ENCODE peak calls at places on chromosomes 2 and 18, in five cellular contexts. T is thoracic aorta; I is heart left ventricle; N is right cardiac atrium; M is CD8-positive, alpha-beta T cell. C is an unnamed sample.
A peak's percentile ranks its signal among the peaks of the same experiment; 100 is the strongest.

GRCh38 chr2:133504566-133505505 is 63.4 kb downstream of the NCKAP5 start:
- DNase-seq in N (peak; percentile 47), M (no peak), T (no peak), I (peak; percentile 66), C (peak; percentile 25)

GRCh38 chr2:110099471-110100225 is 16.0 kb downstream of the MALL start:
- DNase-seq in N (no peak), I (no peak), T (no peak), M (no peak), C (no peak)

GRCh38 chr2:167212054-167212648 is 323.9 kb downstream of the XIRP2 start:
- DNase-seq in T (no peak), M (no peak), I (no peak), N (no peak), C (no peak)

GRCh38 chr2:75146903-75147332 is 52.4 kb downstream of the TACR1 start:
- DNase-seq in I (no peak), M (no peak), N (no peak), T (no peak), C (no peak)

GRCh38 chr2:86025976-86026743 is 79.5 kb downstream of the POLR1A start:
- DNase-seq in I (no peak), M (no peak), T (no peak), N (no peak), C (no peak)

GRCh38 chr2:9165625-9166024 is 41.0 kb upstream of the ASAP2 start:
- DNase-seq in I (no peak), N (peak; percentile 51), M (no peak), T (no peak), C (no peak)

GRCh38 chr2:150605664-150606063 is 118.2 kb upstream of the RND3 start:
- DNase-seq in M (no peak), N (no peak), I (no peak), T (no peak), C (no peak)

GRCh38 chr18:72941001-72941400 is 73.2 kb upstream of the NETO1 start:
- DNase-seq in M (no peak), N (no peak), T (no peak), I (no peak), C (no peak)

GRCh38 chr2:39118786-39119499 is 1.9 kb downstream of the SOS1 start:
- DNase-seq in T (no peak), N (no peak), M (no peak), I (no peak), C (no peak)

GRCh38 chr18:46756559-46757201 is at the start of gene ST8SIA5:
- DNase-seq in I (no peak), N (no peak), M (no peak), T (no peak), C (no peak)

GRCh38 chr2:86284987-86285386 is 52.4 kb downstream of the REEP1 start:
- DNase-seq in N (no peak), M (no peak), T (no peak), I (no peak), C (no peak)

GRCh38 chr2:166464187-166464586 is 29.9 kb downstream of the SCN7A start:
- DNase-seq in N (no peak), I (no peak), T (no peak), M (no peak), C (no peak)

GRCh38 chr2:29688429-29688828 is 233.0 kb downstream of the ALK start:
- DNase-seq in N (no peak), M (no peak), T (no peak), I (no peak), C (no peak)

GRCh38 chr2:232495292-232495691 is 7.7 kb upstream of the ECEL1 start:
- DNase-seq in T (no peak), I (peak; percentile 5), N (no peak), M (no peak), C (no peak)

GRCh38 chr2:557635-558301 is 119.4 kb downstream of the TMEM18 start:
- DNase-seq in I (peak; percentile 66), N (peak; percentile 44), M (no peak), T (no peak), C (no peak)

GRCh38 chr2:101112772-101113157 is 38.4 kb downstream of the TBC1D8 start:
- DNase-seq in N (no peak), T (no peak), M (no peak), I (no peak), C (no peak)

GRCh38 chr2:241636182-241636982 is 576 bp downstream of the THAP4 start:
- DNase-seq in I (peak; percentile 74), M (peak; percentile 9), T (no peak), N (peak; percentile 46), C (peak; percentile 24)

GRCh38 chr18:55316615-55317184 is 271.3 kb downstream of the TCF4 start:
- DNase-seq in M (no peak), N (no peak), I (no peak), T (no peak), C (no peak)

GRCh38 chr2:7377861-7378569 is 460.8 kb downstream of the RNF144A start:
- DNase-seq in N (peak; percentile 33), I (peak; percentile 66), M (no peak), T (no peak), C (no peak)

GRCh38 chr2:29469961-29470360 is 354.7 kb downstream of the CLIP4 start:
- DNase-seq in M (no peak), N (no peak), I (no peak), T (no peak), C (no peak)

GRCh38 chr2:43212931-43213330 is 13.5 kb downstream of the ZFP36L2 start:
- DNase-seq in M (no peak), N (peak; percentile 61), I (no peak), T (no peak), C (peak; percentile 79)

GRCh38 chr2:225122582-225123486 is 80.6 kb upstream of the DOCK10 start:
- DNase-seq in M (peak; percentile 4), I (no peak), T (no peak), N (no peak), C (no peak)

GRCh38 chr2:54879598-54880355 is 156.3 kb downstream of the EML6 start:
- DNase-seq in N (no peak), M (no peak), I (no peak), T (no peak), C (no peak)

DNA sequence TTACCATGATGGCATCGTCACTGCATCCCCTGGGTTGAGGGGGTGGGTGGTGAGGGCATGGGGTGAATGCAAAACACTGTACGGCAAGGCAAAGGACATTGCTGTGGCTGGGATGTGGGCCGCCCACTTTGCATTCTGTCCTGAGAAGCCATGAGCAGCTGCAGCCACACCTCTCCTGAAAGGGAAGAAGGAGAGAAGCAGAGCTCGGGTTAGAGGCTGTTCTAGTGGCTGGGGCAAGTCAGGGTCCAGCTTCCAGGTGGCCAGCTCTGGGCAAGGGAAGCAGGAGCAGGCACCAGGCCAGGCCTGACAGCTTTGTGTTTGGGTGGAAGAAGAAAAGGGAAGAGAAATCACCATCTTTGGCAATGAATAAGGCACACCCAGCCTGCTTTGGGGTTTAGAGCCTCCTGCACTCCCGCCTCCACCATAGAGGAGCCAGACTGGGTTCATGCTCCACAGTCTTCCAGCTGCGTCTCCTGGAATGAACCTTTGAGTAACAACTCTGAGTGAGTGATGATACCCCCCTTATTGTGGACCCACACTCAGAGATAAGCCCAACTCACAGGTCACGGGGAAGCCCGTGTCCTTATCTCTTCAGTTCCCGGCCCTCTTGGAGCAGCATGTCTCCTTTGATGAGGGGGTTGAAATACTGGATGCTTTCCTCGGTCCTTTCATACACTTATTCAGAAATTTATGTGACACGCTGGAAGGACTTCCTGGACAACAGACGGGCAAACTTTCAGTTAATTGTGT is 63.5 kb downstream of the INPP4A start:
- DNase-seq in I (peak; percentile 85), M (no peak), T (no peak), N (peak; percentile 73), C (peak; percentile 80)
- H3K4me1 ChIP-seq in I (peaks cover 62% of the 10 kb centered on the region), M (peaks cover 84% of the 10 kb centered on the region), T (peaks cover 17% of the 10 kb centered on the region), N (peaks cover 36% of the 10 kb centered on the region), C (no peaks in the 10 kb centered on the region)

GRCh38 chr2:41736586-41736985 is 311.2 kb upstream of the PKDCC start:
- DNase-seq in N (no peak), M (no peak), T (no peak), I (no peak), C (no peak)
- H3K4me3 ChIP-seq in N (no peak overlapping the region), M (no peak overlapping the region), T (no peak overlapping the region), I (no peak overlapping the region), C (no peak overlapping the region)

GRCh38 chr18:63286926-63287325 is 32.6 kb downstream of the BCL2 start:
- DNase-seq in T (no peak), I (no peak), M (no peak), N (no peak), C (no peak)

GRCh38 chr18:63284861-63285260 is 34.7 kb downstream of the BCL2 start:
- DNase-seq in N (no peak), I (no peak), T (no peak), M (no peak), C (no peak)

GRCh38 chr18:63283305-63283704 is 36.3 kb downstream of the BCL2 start:
- DNase-seq in M (no peak), I (no peak), N (no peak), T (no peak), C (no peak)

GRCh38 chr18:63285332-63285731 is 34.2 kb downstream of the BCL2 start:
- DNase-seq in N (no peak), M (no peak), I (no peak), T (no peak), C (no peak)

GRCh38 chr18:63284173-63284765 is 35.3 kb downstream of the BCL2 start:
- DNase-seq in M (no peak), N (no peak), I (no peak), T (no peak), C (no peak)
- H3K4me1 ChIP-seq in M (peaks cover 57% of the 10 kb centered on the region), N (peaks cover 7% of the 10 kb centered on the region), I (no peaks in the 10 kb centered on the region), T (peaks cover 17% of the 10 kb centered on the region), C (no peaks in the 10 kb centered on the region)

DNA sequence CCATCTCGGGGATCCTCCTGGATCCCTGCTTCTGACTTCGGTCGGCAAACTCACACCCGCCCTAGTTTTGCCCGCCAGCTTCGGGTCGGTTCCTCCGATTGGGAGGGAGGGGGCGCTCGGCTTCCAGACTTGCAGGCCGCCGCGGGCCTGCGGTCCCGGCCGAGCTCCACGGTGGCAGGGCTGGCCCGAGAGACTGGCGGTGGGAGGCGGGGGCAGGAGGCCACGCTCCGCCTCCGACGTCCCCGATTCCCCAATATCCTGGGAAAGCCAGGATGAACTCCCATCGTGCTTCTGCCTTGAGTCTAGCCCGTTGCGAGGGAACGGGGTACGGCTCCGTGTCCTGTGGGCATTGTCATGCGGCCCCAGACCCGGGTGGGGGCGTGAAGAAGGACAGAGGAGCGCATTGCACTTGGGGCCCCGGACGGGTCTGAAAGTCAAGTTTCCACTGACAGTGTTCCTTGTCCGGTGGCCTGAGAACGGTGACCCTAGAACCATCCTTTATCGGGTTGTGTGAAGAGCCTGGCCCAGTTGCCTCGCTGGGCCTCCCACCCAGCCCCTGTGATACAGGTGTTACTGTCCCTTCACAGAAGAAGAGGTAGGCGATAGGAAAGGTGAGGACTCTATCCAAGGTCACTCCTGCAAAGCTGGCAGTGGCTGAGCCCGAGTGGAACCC is 2.4 kb upstream of the INHBB start:
- DNase-seq in M (peak; percentile 24), N (peak; percentile 87), T (peak; percentile 45), I (peak; percentile 87), C (peak; percentile 82)
- H3K4me3 ChIP-seq in M (no peak overlapping the region), N (peak overlapping the region; percentile 71), T (peak overlapping the region; percentile 67), I (no peak overlapping the region), C (peak overlapping the region; percentile 78)

GRCh38 chr18:57437782-57438668 is 2.9 kb downstream of the ONECUT2 start:
- DNase-seq in N (peak; percentile 50), I (peak; percentile 70), T (no peak), M (no peak), C (no peak)
- H3K4me1 ChIP-seq in N (peaks cover 2% of the 10 kb centered on the region), I (peaks cover 78% of the 10 kb centered on the region), T (peaks cover 13% of the 10 kb centered on the region), M (peaks cover 51% of the 10 kb centered on the region), C (no peaks in the 10 kb centered on the region)